ENCODE peak calls at places on chromosomes 6 and 20, in seven cellular contexts. R is activated gamma-delta T cell treated with anti-CD3 and anti-CD28 coated beads, Interleukin-2, amount 50 U/mL, for 16 hours; F is GM23248; Y is putamen; S is NCI-H1417; P is endothelial cell; U is HCEC 1CT. Q is an unnamed sample.

GRCh38 chr20:57264908-57265648 is 1.4 kb downstream of the BMP7 start:
- DNase-seq in S (no peak), Y (no peak), R (no peak), P (peak), F (no peak), U (no peak), Q (peak)

GRCh38 chr6:100001915-100002388 is 7.9 kb upstream of the MCHR2 start:
- DNase-seq in Y (peak), U (peak), R (no peak), S (peak), F (peak), P (peak), Q (peak)

GRCh38 chr6:12269100-12269499 is 21.1 kb upstream of the EDN1 start:
- DNase-seq in U (no peak), F (no peak), P (no peak), Y (no peak), S (no peak), R (no peak), Q (no peak)

GRCh38 chr6:43391448-43392031 is 22.1 kb upstream of the ZNF318 start:
- DNase-seq in F (no peak), P (no peak), R (peak), Y (no peak), U (no peak), S (no peak), Q (no peak)

GRCh38 chr6:113160716-113161115 is 696.4 kb upstream of the MARCKS start:
- DNase-seq in R (no peak), U (no peak), P (no peak), S (no peak), Y (no peak), F (no peak), Q (no peak)

GRCh38 chr6:13371421-13372072 is 43.2 kb upstream of the TBC1D7 start:
- DNase-seq in F (no peak), P (no peak), Y (no peak), U (no peak), R (no peak), S (no peak), Q (no peak)

GRCh38 chr20:21360686-21361085 is 36.6 kb downstream of the NKX2-4 start:
- DNase-seq in P (no peak), U (peak), Y (peak), R (no peak), S (no peak), F (peak), Q (no peak)

GRCh38 chr20:52747736-52748135 is 224.4 kb upstream of the TSHZ2 start:
- DNase-seq in Y (no peak), P (peak), S (no peak), U (no peak), F (peak), R (no peak), Q (peak)

GRCh38 chr6:122092366-122092765 is 307.1 kb upstream of the HSF2 start:
- DNase-seq in S (no peak), F (no peak), R (no peak), U (no peak), Y (no peak), P (no peak), Q (no peak)

GRCh38 chr6:45685076-45685475 is 307.3 kb upstream of the SUPT3H start:
- DNase-seq in R (no peak), F (no peak), S (no peak), Y (no peak), P (no peak), U (no peak), Q (no peak)

GRCh38 chr20:53867741-53868351 is 202.5 kb downstream of the BCAS1 start:
- DNase-seq in P (no peak), S (no peak), U (no peak), R (no peak), Y (no peak), F (no peak), Q (no peak)

GRCh38 chr6:141552463-141552862 is 580.3 kb upstream of the GJE1 start:
- DNase-seq in S (peak), F (peak), U (peak), Y (no peak), R (no peak), P (no peak), Q (no peak)

GRCh38 chr20:34562643-34563042 is 4.1 kb downstream of the MAP1LC3A start:
- DNase-seq in P (peak), S (no peak), R (no peak), F (peak), U (peak), Y (peak), Q (peak)

GRCh38 chr20:728022-728944 is 40.0 kb downstream of the SLC52A3 start:
- DNase-seq in S (no peak), Y (peak), P (peak), U (no peak), F (peak), R (peak), Q (peak)

GRCh38 chr20:2986466-2986865 is 57.0 kb upstream of the GNRH2 start:
- DNase-seq in F (peak), P (no peak), R (no peak), S (no peak), U (peak), Y (no peak), Q (no peak)

GRCh38 chr6:26197736-26198625 is 110.8 kb downstream of the HFE start:
- DNase-seq in F (peak), R (no peak), P (no peak), Y (no peak), S (peak), U (peak), Q (no peak)

GRCh38 chr20:17533396-17533795 is 2.2 kb upstream of the BFSP1 start:
- DNase-seq in S (peak), U (peak), P (no peak), Y (peak), F (peak), R (no peak), Q (peak)

GRCh38 chr6:33747823-33748222 is 1.1 kb upstream of the IP6K3 start:
- DNase-seq in F (no peak), P (no peak), U (no peak), R (no peak), S (no peak), Y (no peak), Q (no peak)

GRCh38 chr20:56429496-56429895 is 17.4 kb downstream of the CASS4 start:
- DNase-seq in F (peak), Y (no peak), R (no peak), S (no peak), P (no peak), U (peak), Q (no peak)

GRCh38 chr6:121608270-121608669 is 172.8 kb downstream of the GJA1 start:
- DNase-seq in Y (no peak), R (no peak), S (no peak), U (peak), F (peak), P (no peak), Q (no peak)

GRCh38 chr6:38281131-38281530 is 358.6 kb downstream of the BTBD9 start:
- DNase-seq in Y (no peak), P (no peak), F (no peak), S (no peak), U (no peak), R (no peak), Q (peak)

GRCh38 chr20:34708621-34709043 is 4.5 kb downstream of the TP53INP2 start:
- DNase-seq in P (peak), Y (peak), F (peak), S (peak), U (peak), R (peak), Q (peak)

GRCh38 chr6:52572536-52572935 is 4.3 kb downstream of the TRAM2 start:
- DNase-seq in U (no peak), S (no peak), R (no peak), Y (no peak), P (no peak), F (no peak), Q (no peak)

GRCh38 chr6:23456396-23456795 is 669.6 kb upstream of the NRSN1 start:
- DNase-seq in Y (no peak), R (no peak), F (no peak), U (peak), P (no peak), S (no peak), Q (no peak)

GRCh38 chr6:74113901-74114300 is 417.9 kb downstream of the CD109 start:
- DNase-seq in R (no peak), U (no peak), S (no peak), Y (no peak), F (no peak), P (no peak), Q (no peak)

GRCh38 chr6:14059791-14060436 is 57.7 kb upstream of the CD83 start:
- DNase-seq in U (no peak), Y (no peak), P (no peak), S (no peak), F (no peak), R (no peak), Q (no peak)

GRCh38 chr20:9617940-9618339 is 103.5 kb downstream of the LAMP5 start:
- DNase-seq in F (peak), Y (peak), P (peak), R (no peak), S (peak), U (peak), Q (peak)

GRCh38 chr6:120873125-120873865 is 461.0 kb downstream of the TBC1D32 start:
- DNase-seq in Y (no peak), F (no peak), R (no peak), U (no peak), S (no peak), P (no peak), Q (no peak)

GRCh38 chr6:153027480-153027879 is 25.0 kb upstream of the MTRF1L start:
- DNase-seq in U (no peak), P (no peak), R (no peak), S (no peak), F (no peak), Y (no peak), Q (no peak)

GRCh38 chr6:12423852-12424251 is 133.7 kb downstream of the EDN1 start:
- DNase-seq in F (no peak), R (no peak), P (no peak), S (no peak), Y (no peak), U (no peak), Q (no peak)

GRCh38 chr6:121873595-121873994 is 438.1 kb downstream of the GJA1 start:
- DNase-seq in F (no peak), P (no peak), U (no peak), S (no peak), Y (no peak), R (no peak), Q (no peak)

GRCh38 chr6:33929575-33930288 is 125.9 kb upstream of the MLN start:
- DNase-seq in S (peak), Y (no peak), P (no peak), R (no peak), F (no peak), U (no peak), Q (no peak)

GRCh38 chr20:47300071-47300470 is 56.4 kb downstream of the ZMYND8 start:
- DNase-seq in F (peak), U (peak), P (no peak), S (no peak), R (no peak), Y (no peak), Q (no peak)

GRCh38 chr20:1462834-1463233 is 3.8 kb downstream of the NSFL1C start:
- DNase-seq in Y (no peak), R (no peak), P (no peak), U (no peak), F (no peak), S (no peak), Q (no peak)

GRCh38 chr6:108497883-108498282 is 62.8 kb upstream of the FOXO3 start:
- DNase-seq in F (peak), S (no peak), P (peak), R (no peak), Y (no peak), U (peak), Q (peak)

GRCh38 chr20:24164360-24164759 is 175.8 kb upstream of the GGTLC1 start:
- DNase-seq in Y (no peak), F (peak), S (no peak), R (no peak), P (peak), U (no peak), Q (peak)

GRCh38 chr20:13650474-13650873 is 11.7 kb upstream of the TASP1 start:
- DNase-seq in P (no peak), Y (no peak), R (no peak), S (no peak), F (no peak), U (no peak), Q (no peak)

GRCh38 chr20:20731000-20731944 is 18.8 kb upstream of the RALGAPA2 start:
- DNase-seq in P (no peak), Y (no peak), F (no peak), S (no peak), R (no peak), U (no peak), Q (no peak)

GRCh38 chr6:20565291-20565690 is 31.0 kb downstream of the CDKAL1 start:
- DNase-seq in F (no peak), U (no peak), S (no peak), Y (no peak), R (no peak), P (no peak), Q (no peak)

Q was measured in H7.